ENCODE peak calls at places on chromosomes 1 and 21, in ten cellular contexts. One of them, this sample, is unnamed.

GRCh38 chr1:24409535-24409934 is 4.0 kb downstream of the STPG1 start:
- DNase-seq in NB4: no peak
- DNase-seq in adrenal gland: no peak
- DNase-seq in Peyer's patch: no peak
- DNase-seq in GM12878: no peak
- DNase-seq in tibial nerve: no peak
- DNase-seq in testis: no peak
- DNase-seq in prostate gland: no peak
- DNase-seq in suprapubic skin: no peak
- DNase-seq in ovary: no peak
- DNase-seq in this sample: no peak

GRCh38 chr1:235745448-235746136 is 96.0 kb upstream of the GNG4 start:
- DNase-seq in NB4: no peak
- DNase-seq in adrenal gland: no peak
- DNase-seq in Peyer's patch: no peak
- DNase-seq in GM12878: no peak
- DNase-seq in tibial nerve: no peak
- DNase-seq in testis: no peak
- DNase-seq in prostate gland: no peak
- DNase-seq in suprapubic skin: no peak
- DNase-seq in ovary: no peak
- DNase-seq in this sample: no peak

GRCh38 chr1:24118410-24119242 is 6.7 kb upstream of the MYOM3 start:
- DNase-seq in NB4: no peak
- DNase-seq in adrenal gland: no peak
- DNase-seq in Peyer's patch: no peak
- DNase-seq in GM12878: no peak
- DNase-seq in tibial nerve: no peak
- DNase-seq in testis: no peak
- DNase-seq in prostate gland: no peak
- DNase-seq in suprapubic skin: no peak
- DNase-seq in ovary: no peak
- DNase-seq in this sample: no peak

GRCh38 chr1:162081316-162081715 is 11.8 kb downstream of the NOS1AP start:
- DNase-seq in NB4: no peak
- DNase-seq in adrenal gland: peak
- DNase-seq in Peyer's patch: no peak
- DNase-seq in GM12878: no peak
- DNase-seq in tibial nerve: no peak
- DNase-seq in testis: no peak
- DNase-seq in prostate gland: no peak
- DNase-seq in suprapubic skin: no peak
- DNase-seq in ovary: no peak
- DNase-seq in this sample: peak

GRCh38 chr1:169491845-169492281 is 6.1 kb upstream of the SLC19A2 start:
- DNase-seq in NB4: no peak
- DNase-seq in adrenal gland: no peak
- DNase-seq in Peyer's patch: no peak
- DNase-seq in GM12878: no peak
- DNase-seq in tibial nerve: no peak
- DNase-seq in testis: no peak
- DNase-seq in prostate gland: no peak
- DNase-seq in suprapubic skin: no peak
- DNase-seq in ovary: no peak
- DNase-seq in this sample: no peak

GRCh38 chr1:97507863-97508262 is 413.0 kb downstream of the DPYD start:
- DNase-seq in NB4: no peak
- DNase-seq in adrenal gland: no peak
- DNase-seq in Peyer's patch: no peak
- DNase-seq in GM12878: no peak
- DNase-seq in tibial nerve: no peak
- DNase-seq in testis: no peak
- DNase-seq in prostate gland: no peak
- DNase-seq in suprapubic skin: no peak
- DNase-seq in ovary: no peak
- DNase-seq in this sample: no peak

GRCh38 chr21:36489103-36489785 is 9.3 kb upstream of the CLDN14 start:
- DNase-seq in NB4: no peak
- DNase-seq in adrenal gland: no peak
- DNase-seq in Peyer's patch: no peak
- DNase-seq in GM12878: no peak
- DNase-seq in tibial nerve: no peak
- DNase-seq in testis: no peak
- DNase-seq in prostate gland: no peak
- DNase-seq in suprapubic skin: no peak
- DNase-seq in ovary: no peak
- DNase-seq in this sample: no peak

GRCh38 chr1:232477728-232478127 is 152.2 kb downstream of the SIPA1L2 start:
- DNase-seq in NB4: peak
- DNase-seq in adrenal gland: peak
- DNase-seq in Peyer's patch: no peak
- DNase-seq in GM12878: no peak
- DNase-seq in tibial nerve: no peak
- DNase-seq in testis: no peak
- DNase-seq in prostate gland: no peak
- DNase-seq in suprapubic skin: no peak
- DNase-seq in ovary: no peak
- DNase-seq in this sample: peak

GRCh38 chr1:6602669-6603423 is at the start of gene KLHL21:
- DNase-seq in NB4: peak
- DNase-seq in adrenal gland: peak
- DNase-seq in Peyer's patch: peak
- DNase-seq in GM12878: no peak
- DNase-seq in tibial nerve: peak
- DNase-seq in testis: peak
- DNase-seq in prostate gland: peak
- DNase-seq in suprapubic skin: peak
- DNase-seq in ovary: peak
- DNase-seq in this sample: peak

GRCh38 chr1:30887485-30888315 is 20.9 kb downstream of the SDC3 start:
- DNase-seq in NB4: no peak
- DNase-seq in adrenal gland: no peak
- DNase-seq in Peyer's patch: no peak
- DNase-seq in GM12878: no peak
- DNase-seq in tibial nerve: no peak
- DNase-seq in testis: no peak
- DNase-seq in prostate gland: no peak
- DNase-seq in suprapubic skin: no peak
- DNase-seq in ovary: no peak
- DNase-seq in this sample: no peak

GRCh38 chr1:208809876-208810275 is 565.7 kb upstream of the PLXNA2 start:
- DNase-seq in NB4: no peak
- DNase-seq in adrenal gland: no peak
- DNase-seq in Peyer's patch: no peak
- DNase-seq in GM12878: no peak
- DNase-seq in tibial nerve: no peak
- DNase-seq in testis: no peak
- DNase-seq in prostate gland: no peak
- DNase-seq in suprapubic skin: no peak
- DNase-seq in ovary: no peak
- DNase-seq in this sample: no peak

GRCh38 chr1:41492341-41492848 is 7.9 kb upstream of the EDN2 start:
- DNase-seq in NB4: peak
- DNase-seq in adrenal gland: no peak
- DNase-seq in Peyer's patch: no peak
- DNase-seq in GM12878: no peak
- DNase-seq in tibial nerve: no peak
- DNase-seq in testis: peak
- DNase-seq in prostate gland: no peak
- DNase-seq in suprapubic skin: no peak
- DNase-seq in ovary: no peak
- DNase-seq in this sample: no peak

GRCh38 chr1:67739361-67739760 is 54.4 kb downstream of the GADD45A start:
- DNase-seq in NB4: no peak
- DNase-seq in adrenal gland: no peak
- DNase-seq in Peyer's patch: no peak
- DNase-seq in GM12878: no peak
- DNase-seq in tibial nerve: no peak
- DNase-seq in testis: no peak
- DNase-seq in prostate gland: no peak
- DNase-seq in suprapubic skin: no peak
- DNase-seq in ovary: no peak
- DNase-seq in this sample: no peak
- TF ChIP-seq POLR2A in NB4: no peak
- TF ChIP-seq POLR2A in adrenal gland: no peak
- TF ChIP-seq POLR2A in Peyer's patch: no peak
- TF ChIP-seq POLR2A in GM12878: no peak
- TF ChIP-seq POLR2A in tibial nerve: no peak
- TF ChIP-seq POLR2A in testis: no peak
- TF ChIP-seq POLR2A in prostate gland: no peak
- TF ChIP-seq POLR2A in suprapubic skin: no peak
- TF ChIP-seq POLR2A in ovary: no peak
- TF ChIP-seq POLR2A in this sample: no peak

GRCh38 chr1:212578043-212578442 is 30.5 kb upstream of the ATF3 start:
- DNase-seq in NB4: no peak
- DNase-seq in adrenal gland: no peak
- DNase-seq in Peyer's patch: no peak
- DNase-seq in GM12878: no peak
- DNase-seq in tibial nerve: no peak
- DNase-seq in testis: no peak
- DNase-seq in prostate gland: no peak
- DNase-seq in suprapubic skin: no peak
- DNase-seq in ovary: no peak
- DNase-seq in this sample: no peak

GRCh38 chr1:212581034-212581433 is 27.5 kb upstream of the ATF3 start:
- DNase-seq in NB4: no peak
- DNase-seq in adrenal gland: no peak
- DNase-seq in Peyer's patch: no peak
- DNase-seq in GM12878: no peak
- DNase-seq in tibial nerve: no peak
- DNase-seq in testis: no peak
- DNase-seq in prostate gland: no peak
- DNase-seq in suprapubic skin: no peak
- DNase-seq in ovary: no peak
- DNase-seq in this sample: no peak

GRCh38 chr1:212574732-212575131 is 33.8 kb upstream of the ATF3 start:
- DNase-seq in NB4: no peak
- DNase-seq in adrenal gland: no peak
- DNase-seq in Peyer's patch: no peak
- DNase-seq in GM12878: no peak
- DNase-seq in tibial nerve: no peak
- DNase-seq in testis: no peak
- DNase-seq in prostate gland: no peak
- DNase-seq in suprapubic skin: no peak
- DNase-seq in ovary: no peak
- DNase-seq in this sample: no peak

DNA sequence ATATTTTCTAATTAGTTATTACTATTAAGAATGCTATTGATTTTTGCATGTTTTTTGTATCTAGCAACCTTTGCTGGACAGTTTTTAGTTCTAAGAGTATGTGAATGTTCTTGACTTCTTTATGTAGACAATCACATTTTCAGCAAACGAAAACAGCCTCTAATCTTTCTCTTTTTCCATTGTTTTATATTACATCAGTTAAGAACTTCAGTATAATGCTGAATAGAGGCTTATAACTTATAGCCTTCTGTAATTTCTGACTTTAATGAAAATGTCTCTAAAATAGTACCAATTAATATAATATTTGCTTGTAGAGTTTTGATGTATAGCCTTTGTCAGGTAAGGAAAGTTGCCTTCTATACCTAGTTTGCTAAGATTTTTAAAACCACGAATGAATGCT is 33.2 kb upstream of the ATF3 start:
- DNase-seq in NB4: no peak
- DNase-seq in adrenal gland: no peak
- DNase-seq in Peyer's patch: no peak
- DNase-seq in GM12878: no peak
- DNase-seq in tibial nerve: no peak
- DNase-seq in testis: no peak
- DNase-seq in prostate gland: no peak
- DNase-seq in suprapubic skin: no peak
- DNase-seq in ovary: no peak
- DNase-seq in this sample: no peak
- TF ChIP-seq POLR2A in NB4: no peak
- TF ChIP-seq POLR2A in adrenal gland: no peak
- TF ChIP-seq POLR2A in Peyer's patch: no peak
- TF ChIP-seq POLR2A in GM12878: no peak
- TF ChIP-seq POLR2A in tibial nerve: no peak
- TF ChIP-seq POLR2A in testis: no peak
- TF ChIP-seq POLR2A in prostate gland: no peak
- TF ChIP-seq POLR2A in suprapubic skin: no peak
- TF ChIP-seq POLR2A in ovary: no peak
- TF ChIP-seq POLR2A in this sample: no peak

GRCh38 chr1:2205191-2205952 is 10.8 kb upstream of the FAAP20 start:
- DNase-seq in NB4: peak
- DNase-seq in adrenal gland: peak
- DNase-seq in Peyer's patch: peak
- DNase-seq in GM12878: peak
- DNase-seq in tibial nerve: peak
- DNase-seq in testis: peak
- DNase-seq in prostate gland: peak
- DNase-seq in suprapubic skin: peak
- DNase-seq in ovary: peak
- DNase-seq in this sample: peak

GRCh38 chr1:2203671-2204383 is 9.3 kb upstream of the FAAP20 start:
- DNase-seq in NB4: no peak
- DNase-seq in adrenal gland: no peak
- DNase-seq in Peyer's patch: no peak
- DNase-seq in GM12878: no peak
- DNase-seq in tibial nerve: no peak
- DNase-seq in testis: no peak
- DNase-seq in prostate gland: no peak
- DNase-seq in suprapubic skin: peak
- DNase-seq in ovary: peak
- DNase-seq in this sample: no peak

GRCh38 chr1:2206813-2207488 is 12.4 kb upstream of the FAAP20 start:
- DNase-seq in NB4: no peak
- DNase-seq in adrenal gland: no peak
- DNase-seq in Peyer's patch: no peak
- DNase-seq in GM12878: no peak
- DNase-seq in tibial nerve: no peak
- DNase-seq in testis: no peak
- DNase-seq in prostate gland: no peak
- DNase-seq in suprapubic skin: peak
- DNase-seq in ovary: peak
- DNase-seq in this sample: no peak

GRCh38 chr1:2202843-2203601 is 8.4 kb upstream of the FAAP20 start:
- DNase-seq in NB4: no peak
- DNase-seq in adrenal gland: no peak
- DNase-seq in Peyer's patch: no peak
- DNase-seq in GM12878: no peak
- DNase-seq in tibial nerve: no peak
- DNase-seq in testis: no peak
- DNase-seq in prostate gland: no peak
- DNase-seq in suprapubic skin: peak
- DNase-seq in ovary: peak
- DNase-seq in this sample: no peak

GRCh38 chr1:2204384-2205190 is 10.0 kb upstream of the FAAP20 start:
- DNase-seq in NB4: peak
- DNase-seq in adrenal gland: peak
- DNase-seq in Peyer's patch: no peak
- DNase-seq in GM12878: no peak
- DNase-seq in tibial nerve: peak
- DNase-seq in testis: peak
- DNase-seq in prostate gland: no peak
- DNase-seq in suprapubic skin: peak
- DNase-seq in ovary: peak
- DNase-seq in this sample: peak
- TF ChIP-seq POLR2A in NB4: no peak
- TF ChIP-seq POLR2A in adrenal gland: no peak
- TF ChIP-seq POLR2A in Peyer's patch: no peak
- TF ChIP-seq POLR2A in GM12878: no peak
- TF ChIP-seq POLR2A in tibial nerve: peak
- TF ChIP-seq POLR2A in testis: no peak
- TF ChIP-seq POLR2A in prostate gland: peak
- TF ChIP-seq POLR2A in suprapubic skin: no peak
- TF ChIP-seq POLR2A in ovary: peak
- TF ChIP-seq POLR2A in this sample: peak

GRCh38 chr1:26165126-26165892 is 3.5 kb downstream of the C1orf232 start:
- DNase-seq in NB4: no peak
- DNase-seq in adrenal gland: no peak
- DNase-seq in Peyer's patch: no peak
- DNase-seq in GM12878: no peak
- DNase-seq in tibial nerve: no peak
- DNase-seq in testis: no peak
- DNase-seq in prostate gland: no peak
- DNase-seq in suprapubic skin: no peak
- DNase-seq in ovary: no peak
- DNase-seq in this sample: no peak
- TF ChIP-seq POLR2A in NB4: no peak
- TF ChIP-seq POLR2A in adrenal gland: no peak
- TF ChIP-seq POLR2A in Peyer's patch: no peak
- TF ChIP-seq POLR2A in GM12878: no peak
- TF ChIP-seq POLR2A in tibial nerve: no peak
- TF ChIP-seq POLR2A in testis: no peak
- TF ChIP-seq POLR2A in prostate gland: no peak
- TF ChIP-seq POLR2A in suprapubic skin: no peak
- TF ChIP-seq POLR2A in ovary: no peak
- TF ChIP-seq POLR2A in this sample: no peak

This sample was measured in H54.